ENCODE peak calls at places on chromosomes 13 and 19, in ten cellular contexts. S is astrocyte of the cerebellum, B is natural killer cell, X is H9, C is LoVo, O is heart right ventricle, W is hypothalamus, T is T-helper 2 cell, F is nephron progenitor cell, N is fibroblast of mammary gland. Q is an unnamed sample.
A peak's percentile ranks its signal among the peaks of the same experiment; 100 is the strongest.

GRCh38 chr19:1283207-1283916 is 2.3 kb upstream of the EFNA2 start:
- DNase-seq in S (no peak), B (no peak), X (no peak), C (no peak), O (no peak), W (no peak), T (no peak), F (no peak), N (no peak), Q (no peak)

GRCh38 chr19:38735257-38735686 is 9.0 kb downstream of the CAPN12 start:
- DNase-seq in S (no peak), B (peak; percentile 48), X (peak; percentile 86), C (no peak), O (peak; percentile 17), W (no peak), T (no peak), F (peak; percentile 44), N (no peak), Q (peak; percentile 52)

GRCh38 chr19:1239796-1240737 is 1.5 kb upstream of the ATP5F1D start:
- DNase-seq in S (peak; percentile 66), B (peak; percentile 94), X (peak; percentile 91), C (peak; percentile 87), O (peak; percentile 85), W (peak; percentile 96), T (peak; percentile 94), F (peak; percentile 96), N (peak; percentile 90), Q (peak; percentile 85)

GRCh38 chr19:6767081-6767356 is 216 bp downstream of the SH2D3A start:
- DNase-seq in S (no peak), B (no peak), X (no peak), C (peak; percentile 70), O (no peak), W (no peak), T (peak; percentile 78), F (no peak), N (no peak), Q (no peak)

GRCh38 chr19:1567116-1567847 is 843 bp downstream of the MEX3D start:
- DNase-seq in S (no peak), B (no peak), X (no peak), C (no peak), O (no peak), W (no peak), T (no peak), F (peak; percentile 45), N (no peak), Q (peak; percentile 45)

GRCh38 chr19:13010038-13010991 is 15.0 kb downstream of the NFIX start:
- DNase-seq in S (no peak), B (no peak), X (peak; percentile 48), C (no peak), O (no peak), W (no peak), T (no peak), F (no peak), N (peak; percentile 55), Q (peak; percentile 82)

GRCh38 chr13:48160879-48161278 is 66.0 kb upstream of the MED4 start:
- DNase-seq in S (no peak), B (no peak), X (no peak), C (peak; percentile 43), O (peak; percentile 35), W (no peak), T (no peak), F (no peak), N (peak; percentile 75), Q (no peak)

GRCh38 chr13:35850569-35850968 is 280.6 kb downstream of the DCLK1 start:
- DNase-seq in S (no peak), B (no peak), X (no peak), C (no peak), O (no peak), W (no peak), T (no peak), F (no peak), N (no peak), Q (no peak)

GRCh38 chr13:51619614-51620013 is 35.4 kb downstream of the WDFY2 start:
- DNase-seq in S (peak; percentile 18), B (no peak), X (no peak), C (no peak), O (no peak), W (no peak), T (no peak), F (no peak), N (peak; percentile 92), Q (no peak)

GRCh38 chr19:47227347-47228167 is 3.4 kb downstream of the BBC3 start:
- DNase-seq in S (peak; percentile 62), B (peak; percentile 51), X (peak; percentile 99), C (peak; percentile 80), O (peak; percentile 94), W (peak; percentile 41), T (peak; percentile 35), F (peak; percentile 89), N (peak; percentile 95), Q (peak; percentile 84)

GRCh38 chr19:28468701-28469459 is 744.1 kb downstream of the UQCRFS1 start:
- DNase-seq in S (no peak), B (peak; percentile 29), X (peak; percentile 73), C (peak; percentile 33), O (no peak), W (no peak), T (no peak), F (peak; percentile 40), N (peak; percentile 57), Q (no peak)

GRCh38 chr19:3343619-3344502 is 22.5 kb upstream of the NFIC start:
- DNase-seq in S (peak; percentile 58), B (no peak), X (peak; percentile 62), C (no peak), O (peak; percentile 77), W (peak; percentile 54), T (peak; percentile 71), F (no peak), N (peak; percentile 92), Q (peak; percentile 78)

GRCh38 chr13:45897562-45897961 is 46.0 kb upstream of the SIAH3 start:
- DNase-seq in S (no peak), B (no peak), X (no peak), C (no peak), O (no peak), W (no peak), T (no peak), F (no peak), N (no peak), Q (no peak)

GRCh38 chr19:33397536-33398360 is 24.2 kb downstream of the CEBPG start:
- DNase-seq in S (no peak), B (no peak), X (peak; percentile 68), C (no peak), O (no peak), W (no peak), T (no peak), F (peak; percentile 56), N (no peak), Q (no peak)

GRCh38 chr13:75405976-75406703 is 75.8 kb downstream of the TBC1D4 start:
- DNase-seq in S (peak; percentile 68), B (no peak), X (no peak), C (no peak), O (no peak), W (no peak), T (no peak), F (no peak), N (peak; percentile 70), Q (no peak)

GRCh38 chr19:3404324-3405260 is 38.2 kb downstream of the NFIC start:
- DNase-seq in S (peak; percentile 78), B (no peak), X (no peak), C (no peak), O (peak; percentile 93), W (peak; percentile 81), T (no peak), F (no peak), N (peak; percentile 92), Q (peak; percentile 88)

GRCh38 chr13:39612023-39612637 is 9.1 kb upstream of the LHFPL6 start:
- DNase-seq in S (peak; percentile 78), B (no peak), X (peak; percentile 44), C (peak; percentile 74), O (peak; percentile 82), W (no peak), T (peak; percentile 63), F (peak; percentile 76), N (peak; percentile 78), Q (peak; percentile 71)

GRCh38 chr13:39779337-39780270 is 124.1 kb downstream of the COG6 start:
- DNase-seq in S (no peak), B (no peak), X (no peak), C (no peak), O (no peak), W (no peak), T (peak; percentile 37), F (no peak), N (peak; percentile 59), Q (no peak)

GRCh38 chr13:25881946-25882574 is 169.8 kb downstream of the SHISA2 start:
- DNase-seq in S (peak; percentile 94), B (no peak), X (no peak), C (no peak), O (no peak), W (no peak), T (no peak), F (peak; percentile 50), N (no peak), Q (no peak)

GRCh38 chr19:48713041-48713863 is 6.3 kb downstream of the MAMSTR start:
- DNase-seq in S (no peak), B (no peak), X (peak; percentile 83), C (peak; percentile 24), O (no peak), W (no peak), T (peak; percentile 25), F (peak; percentile 32), N (no peak), Q (no peak)

GRCh38 chr13:78816592-78816991 is 157.6 kb upstream of the OBI1 start:
- DNase-seq in S (no peak), B (no peak), X (peak; percentile 38), C (no peak), O (no peak), W (no peak), T (no peak), F (no peak), N (no peak), Q (no peak)

GRCh38 chr19:13597625-13598024 is 91.3 kb upstream of the CACNA1A start:
- DNase-seq in S (peak; percentile 46), B (no peak), X (peak; percentile 60), C (peak; percentile 66), O (peak; percentile 48), W (peak; percentile 2), T (peak; percentile 72), F (peak; percentile 53), N (peak; percentile 76), Q (peak; percentile 39)

GRCh38 chr19:56076413-56076998 is 44.6 kb downstream of the ZNF787 start:
- DNase-seq in S (peak; percentile 33), B (peak; percentile 35), X (no peak), C (peak; percentile 38), O (peak; percentile 60), W (no peak), T (peak; percentile 19), F (peak; percentile 71), N (peak; percentile 57), Q (peak; percentile 72)

GRCh38 chr13:65679240-65679639 is 1550.9 kb downstream of the PCDH9 start:
- DNase-seq in S (no peak), B (no peak), X (no peak), C (no peak), O (no peak), W (no peak), T (no peak), F (no peak), N (peak; percentile 64), Q (no peak)

GRCh38 chr13:32897296-32897695 is 118.9 kb upstream of the KL start:
- DNase-seq in S (no peak), B (no peak), X (no peak), C (no peak), O (no peak), W (no peak), T (no peak), F (no peak), N (no peak), Q (no peak)

GRCh38 chr19:5987077-5987818 is 9.3 kb upstream of the RANBP3 start:
- DNase-seq in S (peak; percentile 79), B (peak; percentile 59), X (peak; percentile 78), C (peak; percentile 80), O (peak; percentile 83), W (peak; percentile 54), T (peak; percentile 72), F (peak; percentile 87), N (peak; percentile 82), Q (peak; percentile 89)

GRCh38 chr19:16670291-16670690 is 9.4 kb downstream of the TMEM38A start:
- DNase-seq in S (no peak), B (no peak), X (no peak), C (no peak), O (no peak), W (no peak), T (no peak), F (no peak), N (no peak), Q (no peak)

GRCh38 chr19:11177592-11177991 is 19.8 kb downstream of the KANK2 start:
- DNase-seq in S (no peak), B (no peak), X (no peak), C (no peak), O (no peak), W (no peak), T (no peak), F (no peak), N (no peak), Q (no peak)